ENCODE peak calls at places on chromosomes 1 and 21, in ten cellular contexts. A is tibial artery, P is ovary, B is tibial nerve, X is sigmoid colon, J is right lobe of liver, S is BE2C, F is NT2/D1, O is mesendoderm, I is stomach. L is an unnamed sample. For H3K4me1, the result is how much of the 10 kb centered on the place peaks cover.

GRCh38 chr21:13368200-13368599 is 241.4 kb upstream of the POTED start:
- DNase-seq in A (no peak), P (no peak), B (no peak), X (no peak), J (no peak), S (no peak), F (no peak), O (no peak), I (no peak), L (no peak)

GRCh38 chr1:43293896-43294760 is 6.7 kb upstream of the TIE1 start:
- DNase-seq in A (no peak), P (no peak), B (no peak), X (no peak), J (no peak), S (no peak), F (no peak), O (peak), I (no peak), L (peak)

GRCh38 chr21:44519346-44520325 is 20.4 kb downstream of the KRTAP10-1 start:
- DNase-seq in A (no peak), P (no peak), B (no peak), X (no peak), J (peak), S (no peak), F (no peak), O (no peak), I (no peak), L (no peak)

GRCh38 chr1:117670996-117671780 is 65.3 kb downstream of the TENT5C start:
- DNase-seq in A (no peak), P (no peak), B (no peak), X (no peak), J (no peak), S (no peak), F (no peak), O (no peak), I (no peak), L (no peak)

GRCh38 chr1:229107972-229108371 is 162.9 kb upstream of the RAB4A start:
- DNase-seq in A (no peak), P (no peak), B (no peak), X (peak), J (no peak), S (no peak), F (no peak), O (no peak), I (no peak), L (no peak)

GRCh38 chr1:1391225-1391624 is 7.9 kb downstream of the CCNL2 start:
- DNase-seq in A (no peak), P (no peak), B (no peak), X (no peak), J (no peak), S (no peak), F (no peak), O (no peak), I (no peak), L (no peak)

GRCh38 chr1:204151562-204152309 is at the start of gene ETNK2:
- DNase-seq in A (peak), P (peak), B (peak), X (peak), J (peak), S (peak), F (no peak), O (peak), I (peak), L (peak)

GRCh38 chr1:62778208-62778607 is 5.7 kb upstream of the ATG4C start:
- DNase-seq in A (no peak), P (no peak), B (no peak), X (no peak), J (no peak), S (no peak), F (no peak), O (peak), I (no peak), L (no peak)

GRCh38 chr1:113981962-113982931 is 3.0 kb downstream of the OLFML3 start:
- DNase-seq in A (peak), P (peak), B (peak), X (peak), J (peak), S (peak), F (no peak), O (peak), I (peak), L (peak)

GRCh38 chr1:234777850-234778214 is 167.9 kb upstream of the IRF2BP2 start:
- DNase-seq in A (no peak), P (no peak), B (no peak), X (no peak), J (no peak), S (no peak), F (no peak), O (no peak), I (no peak), L (no peak)

GRCh38 chr1:112234710-112235109 is 161.3 kb upstream of the CTTNBP2NL start:
- DNase-seq in A (no peak), P (no peak), B (no peak), X (no peak), J (no peak), S (no peak), F (no peak), O (no peak), I (no peak), L (no peak)

GRCh38 chr1:235450433-235450832 is 53.8 kb downstream of the B3GALNT2 start:
- DNase-seq in A (no peak), P (no peak), B (no peak), X (no peak), J (no peak), S (no peak), F (no peak), O (no peak), I (no peak), L (no peak)

GRCh38 chr1:71834570-71835441 is 447.5 kb downstream of the NEGR1 start:
- DNase-seq in A (no peak), P (no peak), B (no peak), X (peak), J (no peak), S (peak), F (no peak), O (no peak), I (peak), L (no peak)

GRCh38 chr1:204025917-204026709 is 46.8 kb upstream of the SOX13 start:
- DNase-seq in A (no peak), P (no peak), B (no peak), X (no peak), J (no peak), S (no peak), F (no peak), O (peak), I (no peak), L (no peak)

GRCh38 chr1:156608981-156609380 is 7.7 kb upstream of the GPATCH4 start:
- DNase-seq in A (no peak), P (no peak), B (no peak), X (no peak), J (no peak), S (peak), F (no peak), O (no peak), I (peak), L (no peak)

GRCh38 chr1:159937014-159937750 is 8.2 kb downstream of the IGSF9 start:
- DNase-seq in A (no peak), P (no peak), B (no peak), X (no peak), J (no peak), S (no peak), F (no peak), O (no peak), I (peak), L (no peak)

GRCh38 chr1:22826630-22827580 is 116.3 kb downstream of the EPHB2 start:
- DNase-seq in A (no peak), P (no peak), B (no peak), X (no peak), J (peak), S (no peak), F (peak), O (peak), I (peak), L (no peak)

GRCh38 chr1:82542141-82542540 is 741.4 kb downstream of the ADGRL2 start:
- DNase-seq in A (no peak), P (no peak), B (no peak), X (no peak), J (no peak), S (no peak), F (no peak), O (no peak), I (no peak), L (no peak)

GRCh38 chr1:147815503-147815902 is 55.1 kb upstream of the GJA5 start:
- DNase-seq in A (no peak), P (no peak), B (no peak), X (no peak), J (no peak), S (peak), F (no peak), O (no peak), I (no peak), L (no peak)

GRCh38 chr1:174818951-174819350 is 180.8 kb upstream of the CACYBP start:
- DNase-seq in A (no peak), P (no peak), B (no peak), X (no peak), J (no peak), S (no peak), F (no peak), O (no peak), I (no peak), L (no peak)

GRCh38 chr1:46585312-46585711 is 18.8 kb downstream of the MKNK1 start:
- DNase-seq in A (no peak), P (no peak), B (no peak), X (no peak), J (no peak), S (no peak), F (no peak), O (no peak), I (no peak), L (no peak)

GRCh38 chr1:114355240-114355639 is 155.8 kb downstream of the TRIM33 start:
- DNase-seq in A (no peak), P (no peak), B (no peak), X (no peak), J (no peak), S (no peak), F (no peak), O (no peak), I (no peak), L (no peak)

GRCh38 chr1:19437911-19438310 is 47.4 kb downstream of the CAPZB start:
- DNase-seq in A (peak), P (peak), B (peak), X (peak), J (peak), S (no peak), F (no peak), O (no peak), I (peak), L (peak)

GRCh38 chr1:116115476-116115875 is 4.3 kb downstream of the MAB21L3 start:
- DNase-seq in A (no peak), P (no peak), B (no peak), X (no peak), J (no peak), S (no peak), F (no peak), O (peak), I (no peak), L (peak)

GRCh38 chr1:1426496-1426960 is 5.5 kb upstream of the ANKRD65 start:
- DNase-seq in A (no peak), P (no peak), B (no peak), X (no peak), J (no peak), S (no peak), F (no peak), O (no peak), I (no peak), L (no peak)

GRCh38 chr1:180560200-180560867 is 1.6 kb downstream of the OVAAL start:
- DNase-seq in A (no peak), P (no peak), B (no peak), X (no peak), J (peak), S (no peak), F (no peak), O (no peak), I (peak), L (no peak)

GRCh38 chr1:119582801-119583200 is 65.3 kb downstream of the ZNF697 start:
- DNase-seq in A (peak), P (peak), B (peak), X (no peak), J (peak), S (peak), F (peak), O (peak), I (peak), L (peak)

GRCh38 chr1:100706861-100707260 is 12.7 kb upstream of the VCAM1 start:
- DNase-seq in A (no peak), P (no peak), B (no peak), X (no peak), J (no peak), S (no peak), F (no peak), O (peak), I (no peak), L (no peak)

GRCh38 chr1:44270666-44271628 is 57.7 kb downstream of the DMAP1 start:
- DNase-seq in A (no peak), P (no peak), B (no peak), X (no peak), J (no peak), S (no peak), F (no peak), O (no peak), I (no peak), L (no peak)

GRCh38 chr1:87328121-87329050 is at the start of gene LMO4:
- DNase-seq in A (peak), P (peak), B (peak), X (peak), J (peak), S (peak), F (peak), O (peak), I (peak), L (peak)

GRCh38 chr1:77219166-77219887 is at the start of gene PIGK:
- DNase-seq in A (peak), P (peak), B (peak), X (peak), J (peak), S (peak), F (peak), O (peak), I (peak), L (peak)

GRCh38 chr1:9324246-9325096 is 31.8 kb downstream of the SPSB1 start:
- DNase-seq in A (no peak), P (no peak), B (no peak), X (no peak), J (no peak), S (no peak), F (no peak), O (no peak), I (no peak), L (no peak)

GRCh38 chr1:178684542-178685000 is 40.5 kb upstream of the RALGPS2 start:
- DNase-seq in A (no peak), P (no peak), B (no peak), X (no peak), J (no peak), S (no peak), F (no peak), O (no peak), I (no peak), L (peak)

GRCh38 chr1:85708826-85709222 is 591 bp upstream of the ZNHIT6 start:
- DNase-seq in A (no peak), P (peak), B (no peak), X (no peak), J (no peak), S (no peak), F (no peak), O (no peak), I (no peak), L (no peak)

GRCh38 chr1:3668585-3669300 is 16.4 kb downstream of the TP73 start:
- DNase-seq in A (peak), P (no peak), B (no peak), X (peak), J (peak), S (peak), F (no peak), O (peak), I (peak), L (peak)

GRCh38 chr1:224205438-224205840 is 22.4 kb downstream of the DEGS1 start:
- DNase-seq in A (no peak), P (no peak), B (no peak), X (no peak), J (no peak), S (peak), F (no peak), O (no peak), I (no peak), L (peak)

GRCh38 chr1:11918779-11919519 is 7.3 kb downstream of the KIAA2013 start:
- DNase-seq in A (peak), P (no peak), B (no peak), X (peak), J (no peak), S (no peak), F (no peak), O (no peak), I (no peak), L (peak)

GRCh38 chr1:220755316-220755715 is 7.2 kb downstream of the MTARC2 start:
- DNase-seq in A (no peak), P (no peak), B (no peak), X (no peak), J (no peak), S (no peak), F (no peak), O (no peak), I (no peak), L (no peak)

GRCh38 chr1:220747426-220748090 is 564 bp upstream of the MTARC2 start:
- DNase-seq in A (no peak), P (no peak), B (no peak), X (no peak), J (no peak), S (no peak), F (peak), O (no peak), I (no peak), L (no peak)

GRCh38 chr1:220748091-220748934 is at the start of gene MTARC2:
- DNase-seq in A (peak), P (peak), B (peak), X (peak), J (peak), S (peak), F (peak), O (peak), I (peak), L (peak)

GRCh38 chr1:220751130-220751529 is 3.0 kb downstream of the MTARC2 start:
- DNase-seq in A (no peak), P (no peak), B (no peak), X (no peak), J (no peak), S (no peak), F (no peak), O (no peak), I (peak), L (no peak)

DNA sequence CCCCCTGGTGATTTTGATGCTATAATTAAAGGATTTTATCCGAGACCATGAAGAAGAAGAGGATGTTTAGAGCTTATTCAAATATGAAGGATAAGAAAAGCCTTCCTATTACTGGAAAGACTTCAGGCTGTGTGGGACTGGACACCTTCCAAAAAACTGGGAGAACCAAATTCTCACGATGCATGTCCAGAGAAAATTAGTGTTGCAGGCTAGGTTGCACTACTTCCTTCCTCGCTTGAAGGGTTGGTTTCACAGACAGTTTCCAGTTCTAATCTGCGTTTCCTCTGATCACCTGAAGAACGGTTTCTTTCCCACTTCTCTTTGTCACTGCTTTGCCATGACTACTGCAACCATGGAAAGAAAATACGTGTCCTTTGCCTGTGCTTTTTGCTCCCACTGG is 2.0 kb downstream of the MTARC2 start:
- DNase-seq in A (no peak), P (no peak), B (no peak), X (no peak), J (no peak), S (no peak), F (no peak), O (no peak), I (no peak), L (no peak)
- H3K4me1 ChIP-seq in A (under half), P (under half), B (under half), X (under half), J (under half), S (under half), F (under half), O (under half), I (half or more), L (under half)

DNA sequence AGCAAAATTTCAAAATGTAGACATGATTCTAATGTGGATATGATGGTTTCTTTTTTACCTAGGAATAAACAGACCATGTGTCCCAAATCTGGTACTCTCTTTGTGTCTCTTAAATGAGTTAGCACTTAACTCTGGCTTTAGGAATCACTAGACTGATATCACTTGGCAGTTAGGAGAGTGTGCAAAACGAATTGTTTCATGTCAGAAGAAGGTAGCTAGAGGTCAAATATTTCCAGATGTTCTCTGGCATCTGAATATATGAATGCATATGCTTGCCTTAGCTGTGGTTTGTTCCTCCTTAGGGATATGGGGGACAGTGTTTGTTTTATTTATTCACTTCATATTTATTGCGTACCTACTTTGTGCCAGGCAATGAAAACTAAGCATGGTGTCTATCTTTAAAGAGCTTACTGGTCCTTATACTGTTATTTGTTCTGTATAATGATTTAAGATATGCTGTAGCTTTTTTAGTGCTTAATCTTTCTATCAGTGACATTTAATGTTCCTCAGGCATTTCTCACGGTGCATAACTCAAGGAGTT is 65.2 kb downstream of the LRRC8C start:
- DNase-seq in A (no peak), P (no peak), B (no peak), X (no peak), J (no peak), S (no peak), F (no peak), O (no peak), I (no peak), L (no peak)
- H3K4me1 ChIP-seq in A (under half), P (under half), B (under half), X (under half), J (under half), S (under half), F (under half), O (under half), I (under half), L (under half)

GRCh38 chr21:42419845-42420244 is 16.1 kb downstream of the UBASH3A start:
- DNase-seq in A (no peak), P (no peak), B (no peak), X (no peak), J (no peak), S (no peak), F (no peak), O (no peak), I (no peak), L (no peak)
- H3K4me1 ChIP-seq in A (under half), P (under half), B (under half), X (under half), J (under half), S (under half), F (under half), O (under half), I (under half), L (under half)

DNA sequence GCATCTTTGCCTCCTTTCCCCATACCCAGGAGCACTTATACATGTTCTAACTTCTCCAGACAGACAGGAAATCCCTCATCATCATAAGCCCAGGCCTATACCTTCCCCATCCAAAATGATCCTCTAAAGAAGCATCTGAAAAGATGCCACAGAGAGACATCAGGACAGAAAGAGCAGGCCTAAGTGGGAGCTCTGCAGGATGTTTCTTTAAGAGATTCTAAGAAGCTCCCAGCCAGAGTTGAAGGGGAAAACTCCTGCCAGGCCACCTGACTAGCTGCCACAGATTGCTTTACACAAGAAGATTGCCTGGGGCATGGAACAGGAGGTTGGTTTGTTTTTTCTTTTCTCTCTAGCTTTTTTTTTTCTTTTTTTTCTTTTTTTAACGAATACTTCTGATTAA is 275.8 kb downstream of the VAV3 start:
- DNase-seq in A (no peak), P (no peak), B (no peak), X (peak), J (no peak), S (no peak), F (peak), O (peak), I (peak), L (no peak)
- H3K4me1 ChIP-seq in A (under half), P (under half), B (under half), X (under half), J (under half), S (under half), F (under half), O (under half), I (under half), L (under half)

GRCh38 chr1:167663002-167663772 is 33.2 kb downstream of the RCSD1 start:
- DNase-seq in A (no peak), P (peak), B (no peak), X (no peak), J (peak), S (no peak), F (no peak), O (peak), I (no peak), L (peak)
- H3K4me1 ChIP-seq in A (under half), P (under half), B (under half), X (under half), J (under half), S (under half), F (under half), O (under half), I (half or more), L (under half)

L was measured in fibroblast of lung.